ENCODE peak calls at places on chromosome 3, in ten cellular contexts. S is DMS153; I is IMR-90; P is dorsolateral prefrontal cortex; N is GF-D8; T is uterus; W is activated CD4-positive, alpha-beta T cell treated with anti-CD3 and anti-CD28 coated beads for 1 hour; H is Right ventricle myocardium superior; A is NCI-H1092 treated with DMSO at 0.1 percent for 48 hours; Q is Caki2. R is an unnamed sample.

GRCh38 chr3:195005251-195005620 is 265.7 kb downstream of the XXYLT1 start:
- DNase-seq in A (no peak), I (no peak), S (no peak), Q (no peak), W (no peak), T (no peak), P (no peak), H (no peak), N (no peak), R (no peak)

GRCh38 chr3:9198261-9198660 is 51.2 kb downstream of the SRGAP3 start:
- DNase-seq in I (no peak), Q (no peak), T (no peak), H (no peak), S (no peak), N (no peak), W (no peak), A (no peak), P (no peak), R (no peak)

GRCh38 chr3:98718730-98719129 is 44.4 kb upstream of the ST3GAL6 start:
- DNase-seq in H (no peak), P (no peak), N (no peak), T (no peak), S (no peak), I (no peak), Q (no peak), W (no peak), A (no peak), R (no peak)

GRCh38 chr3:152103257-152103656 is 165.5 kb upstream of the MBNL1 start:
- DNase-seq in T (no peak), H (no peak), P (no peak), W (no peak), Q (no peak), S (no peak), A (no peak), N (no peak), I (no peak), R (no peak)

GRCh38 chr3:49238274-49239127 is 38.5 kb downstream of the C3orf62 start:
- DNase-seq in H (no peak), Q (no peak), P (no peak), W (no peak), N (peak; percentile 100), A (no peak), T (peak; percentile 83), I (peak; percentile 69), S (no peak), R (peak; percentile 95)

GRCh38 chr3:24595801-24596200 is 101.2 kb upstream of the THRB start:
- DNase-seq in H (no peak), A (no peak), W (no peak), Q (no peak), P (no peak), I (no peak), N (no peak), S (no peak), T (no peak), R (no peak)

GRCh38 chr3:123808812-123809211 is 75.3 kb downstream of the MYLK start:
- DNase-seq in A (no peak), N (no peak), T (no peak), S (no peak), H (no peak), Q (no peak), W (no peak), I (no peak), P (no peak), R (no peak)

GRCh38 chr3:13556214-13556613 is 7.3 kb downstream of the FBLN2 start:
- DNase-seq in W (no peak), S (no peak), Q (no peak), N (no peak), I (no peak), T (no peak), H (no peak), A (no peak), P (no peak), R (no peak)

GRCh38 chr3:120637836-120638559 is 41.9 kb downstream of the NDUFB4 start:
- DNase-seq in P (no peak), S (no peak), Q (no peak), W (no peak), A (no peak), T (no peak), I (peak; percentile 40), N (peak; percentile 34), H (no peak), R (no peak)

GRCh38 chr3:31227152-31227581 is 305.6 kb upstream of the STT3B start:
- DNase-seq in I (no peak), T (no peak), P (no peak), H (no peak), S (peak; percentile 19), Q (no peak), A (no peak), W (no peak), N (peak; percentile 98), R (no peak)

GRCh38 chr3:189458536-189458935 is 172.7 kb upstream of the TP63 start:
- DNase-seq in T (no peak), Q (peak; percentile 69), H (no peak), S (no peak), P (no peak), A (no peak), I (no peak), W (no peak), N (no peak), R (no peak)

GRCh38 chr3:12479919-12480425 is 4.3 kb upstream of the TSEN2 start:
- DNase-seq in S (no peak), P (no peak), W (no peak), T (peak; percentile 20), Q (peak; percentile 35), H (peak; percentile 52), A (peak; percentile 66), I (peak; percentile 55), N (no peak), R (peak; percentile 45)

GRCh38 chr3:125593991-125594574 is 1.2 kb downstream of the OSBPL11 start:
- DNase-seq in P (no peak), W (no peak), A (no peak), S (no peak), T (no peak), N (peak; percentile 74), I (no peak), H (no peak), Q (no peak), R (no peak)

GRCh38 chr3:45140392-45140791 is 5.8 kb downstream of the CDCP1 start:
- DNase-seq in A (no peak), H (no peak), P (no peak), T (no peak), Q (no peak), S (no peak), N (no peak), W (no peak), I (peak; percentile 57), R (no peak)

GRCh38 chr3:46900007-46900292 is 22.4 kb downstream of the PTH1R start:
- DNase-seq in T (no peak), W (no peak), N (no peak), S (no peak), Q (no peak), A (peak; percentile 56), H (peak; percentile 59), P (no peak), I (no peak), R (no peak)

GRCh38 chr3:41583014-41583413 is 378.9 kb downstream of the ULK4 start:
- DNase-seq in I (no peak), T (no peak), A (no peak), N (no peak), W (no peak), H (no peak), S (no peak), P (no peak), Q (no peak), R (no peak)

GRCh38 chr3:66037986-66038369 is 740 bp downstream of the MAGI1 start:
- DNase-seq in W (no peak), A (no peak), N (no peak), S (no peak), I (no peak), P (no peak), H (no peak), T (no peak), Q (no peak), R (no peak)

GRCh38 chr3:126546549-126547239 is 12.0 kb downstream of the C3orf22 start:
- DNase-seq in N (no peak), A (no peak), Q (no peak), T (peak; percentile 4), H (peak; percentile 2), P (peak; percentile 15), W (no peak), S (no peak), I (no peak), R (no peak)

GRCh38 chr3:86147119-86147518 is 843.8 kb downstream of the VGLL3 start:
- DNase-seq in A (no peak), N (no peak), T (no peak), P (no peak), H (no peak), Q (no peak), I (no peak), W (no peak), S (no peak), R (no peak)

GRCh38 chr3:128493221-128494151 is 485 bp upstream of the GATA2 start:
- DNase-seq in S (no peak), Q (no peak), W (no peak), N (peak; percentile 59), T (peak; percentile 47), A (no peak), P (no peak), I (no peak), H (peak; percentile 21), R (no peak)

GRCh38 chr3:185397676-185398075 is 34.7 kb downstream of the MAP3K13 start:
- DNase-seq in Q (no peak), W (no peak), A (no peak), N (no peak), T (no peak), P (peak; percentile 55), I (no peak), S (no peak), H (no peak), R (no peak)

GRCh38 chr3:41920406-41920970 is 41.4 kb downstream of the ULK4 start:
- DNase-seq in A (no peak), W (no peak), N (no peak), S (no peak), H (no peak), Q (peak; percentile 17), P (no peak), T (no peak), I (no peak), R (no peak)

GRCh38 chr3:123397921-123398785 is 50.7 kb downstream of the ADCY5 start:
- DNase-seq in W (no peak), H (no peak), A (no peak), S (no peak), T (no peak), P (no peak), N (no peak), I (no peak), Q (no peak), R (no peak)

GRCh38 chr3:57061556-57061955 is 1.1 kb downstream of the SPATA12 start:
- DNase-seq in P (no peak), N (no peak), A (no peak), S (no peak), I (no peak), W (no peak), T (no peak), Q (no peak), H (no peak), R (no peak)

GRCh38 chr3:80285370-80285769 is 517.6 kb upstream of the ROBO1 start:
- DNase-seq in P (no peak), S (no peak), A (no peak), N (no peak), I (no peak), H (no peak), W (no peak), Q (no peak), T (no peak), R (no peak)

GRCh38 chr3:105377716-105378115 is 11.0 kb downstream of the ALCAM start:
- DNase-seq in I (no peak), T (no peak), W (no peak), Q (no peak), P (no peak), A (no peak), H (no peak), N (no peak), S (no peak), R (no peak)

GRCh38 chr3:94159062-94159726 is 96.3 kb downstream of the NSUN3 start:
- DNase-seq in A (no peak), N (no peak), W (no peak), T (no peak), I (peak; percentile 4), P (no peak), S (no peak), H (no peak), Q (peak; percentile 63), R (no peak)

GRCh38 chr3:124619887-124620599 is 110.2 kb upstream of the UMPS start:
- DNase-seq in Q (no peak), H (no peak), T (no peak), N (no peak), W (no peak), S (no peak), P (no peak), A (no peak), I (no peak), R (no peak)